ENCODE peak calls at places on chromosomes 16 and 17, in eight cellular contexts. One of them, this sample, is unnamed.

GRCh38 chr17:39243155-39243554 is 17.4 kb upstream of the STAC2 start:
- DNase-seq in brain microvascular endothelial cell: no peak
- DNase-seq in lower lobe of right lung: no peak
- DNase-seq in cardiac muscle cell: no peak
- DNase-seq in A549: no peak
- DNase-seq in psoas muscle: no peak
- DNase-seq in left lung: no peak
- DNase-seq in left ventricle myocardium inferior: no peak
- DNase-seq in this sample: no peak

GRCh38 chr17:2980904-2981246 is 82.5 kb downstream of the OR1D5 start:
- DNase-seq in A549: no peak
- DNase-seq in brain microvascular endothelial cell: no peak
- DNase-seq in psoas muscle: no peak
- DNase-seq in cardiac muscle cell: no peak
- DNase-seq in left lung: no peak
- DNase-seq in left ventricle myocardium inferior: no peak
- DNase-seq in lower lobe of right lung: no peak
- DNase-seq in this sample: no peak

GRCh38 chr16:11135167-11135973 is 120.6 kb downstream of the SOCS1 start:
- DNase-seq in psoas muscle: peak
- DNase-seq in brain microvascular endothelial cell: no peak
- DNase-seq in lower lobe of right lung: no peak
- DNase-seq in left ventricle myocardium inferior: no peak
- DNase-seq in cardiac muscle cell: peak
- DNase-seq in A549: no peak
- DNase-seq in left lung: no peak
- DNase-seq in this sample: no peak

GRCh38 chr17:74402070-74402469 is 29.8 kb upstream of the GPRC5C start:
- DNase-seq in brain microvascular endothelial cell: no peak
- DNase-seq in A549: no peak
- DNase-seq in psoas muscle: no peak
- DNase-seq in left lung: no peak
- DNase-seq in cardiac muscle cell: no peak
- DNase-seq in left ventricle myocardium inferior: no peak
- DNase-seq in lower lobe of right lung: no peak
- DNase-seq in this sample: no peak

GRCh38 chr17:69655902-69656301 is 241.4 kb downstream of the MAP2K6 start:
- DNase-seq in left ventricle myocardium inferior: no peak
- DNase-seq in left lung: no peak
- DNase-seq in lower lobe of right lung: no peak
- DNase-seq in A549: no peak
- DNase-seq in psoas muscle: no peak
- DNase-seq in cardiac muscle cell: no peak
- DNase-seq in brain microvascular endothelial cell: no peak
- DNase-seq in this sample: no peak

GRCh38 chr17:50288306-50288705 is 14.0 kb downstream of the TMEM92 start:
- DNase-seq in cardiac muscle cell: no peak
- DNase-seq in left lung: no peak
- DNase-seq in lower lobe of right lung: peak
- DNase-seq in A549: no peak
- DNase-seq in brain microvascular endothelial cell: no peak
- DNase-seq in left ventricle myocardium inferior: no peak
- DNase-seq in psoas muscle: no peak
- DNase-seq in this sample: no peak

GRCh38 chr17:12536021-12536420 is 129.7 kb upstream of the MYOCD start:
- DNase-seq in brain microvascular endothelial cell: no peak
- DNase-seq in psoas muscle: no peak
- DNase-seq in left ventricle myocardium inferior: no peak
- DNase-seq in left lung: peak
- DNase-seq in A549: no peak
- DNase-seq in cardiac muscle cell: no peak
- DNase-seq in lower lobe of right lung: no peak
- DNase-seq in this sample: no peak

GRCh38 chr16:50023626-50024025 is 1.4 kb upstream of the CNEP1R1 start:
- DNase-seq in psoas muscle: no peak
- DNase-seq in left ventricle myocardium inferior: no peak
- DNase-seq in A549: no peak
- DNase-seq in lower lobe of right lung: no peak
- DNase-seq in brain microvascular endothelial cell: no peak
- DNase-seq in cardiac muscle cell: no peak
- DNase-seq in left lung: no peak
- DNase-seq in this sample: no peak

GRCh38 chr17:50035421-50035879 is 20.5 kb upstream of the ITGA3 start:
- DNase-seq in A549: no peak
- DNase-seq in left lung: peak
- DNase-seq in cardiac muscle cell: no peak
- DNase-seq in brain microvascular endothelial cell: no peak
- DNase-seq in psoas muscle: no peak
- DNase-seq in lower lobe of right lung: no peak
- DNase-seq in left ventricle myocardium inferior: no peak
- DNase-seq in this sample: no peak

GRCh38 chr16:87531418-87531817 is 38.6 kb upstream of the ZCCHC14 start:
- DNase-seq in brain microvascular endothelial cell: no peak
- DNase-seq in cardiac muscle cell: no peak
- DNase-seq in lower lobe of right lung: no peak
- DNase-seq in left lung: no peak
- DNase-seq in A549: no peak
- DNase-seq in left ventricle myocardium inferior: no peak
- DNase-seq in psoas muscle: no peak
- DNase-seq in this sample: no peak

GRCh38 chr16:10949424-10949970 is 5.1 kb downstream of the CLEC16A start:
- DNase-seq in lower lobe of right lung: no peak
- DNase-seq in cardiac muscle cell: peak
- DNase-seq in brain microvascular endothelial cell: no peak
- DNase-seq in A549: no peak
- DNase-seq in psoas muscle: no peak
- DNase-seq in left ventricle myocardium inferior: no peak
- DNase-seq in left lung: peak
- DNase-seq in this sample: no peak

GRCh38 chr17:44557653-44558285 is 485 bp downstream of the FZD2 start:
- DNase-seq in brain microvascular endothelial cell: peak
- DNase-seq in lower lobe of right lung: peak
- DNase-seq in left ventricle myocardium inferior: peak
- DNase-seq in psoas muscle: peak
- DNase-seq in A549: no peak
- DNase-seq in cardiac muscle cell: peak
- DNase-seq in left lung: peak
- DNase-seq in this sample: no peak

GRCh38 chr17:57629470-57629869 is 115.6 kb downstream of the CCDC182 start:
- DNase-seq in cardiac muscle cell: no peak
- DNase-seq in psoas muscle: no peak
- DNase-seq in lower lobe of right lung: no peak
- DNase-seq in brain microvascular endothelial cell: no peak
- DNase-seq in left ventricle myocardium inferior: no peak
- DNase-seq in A549: no peak
- DNase-seq in left lung: no peak
- DNase-seq in this sample: no peak

GRCh38 chr17:72945468-72945867 is 147.0 kb downstream of the SLC39A11 start:
- DNase-seq in brain microvascular endothelial cell: no peak
- DNase-seq in A549: no peak
- DNase-seq in left ventricle myocardium inferior: no peak
- DNase-seq in psoas muscle: no peak
- DNase-seq in left lung: no peak
- DNase-seq in cardiac muscle cell: no peak
- DNase-seq in lower lobe of right lung: no peak
- DNase-seq in this sample: no peak

GRCh38 chr16:719815-720506 is 985 bp upstream of the ANTKMT start:
- DNase-seq in cardiac muscle cell: no peak
- DNase-seq in left ventricle myocardium inferior: no peak
- DNase-seq in A549: peak
- DNase-seq in brain microvascular endothelial cell: no peak
- DNase-seq in lower lobe of right lung: no peak
- DNase-seq in left lung: no peak
- DNase-seq in psoas muscle: no peak
- DNase-seq in this sample: no peak

GRCh38 chr17:35069311-35069710 is 5.8 kb upstream of the RFFL start:
- DNase-seq in lower lobe of right lung: no peak
- DNase-seq in cardiac muscle cell: no peak
- DNase-seq in left lung: no peak
- DNase-seq in psoas muscle: no peak
- DNase-seq in A549: no peak
- DNase-seq in brain microvascular endothelial cell: peak
- DNase-seq in left ventricle myocardium inferior: no peak
- DNase-seq in this sample: no peak

DNA sequence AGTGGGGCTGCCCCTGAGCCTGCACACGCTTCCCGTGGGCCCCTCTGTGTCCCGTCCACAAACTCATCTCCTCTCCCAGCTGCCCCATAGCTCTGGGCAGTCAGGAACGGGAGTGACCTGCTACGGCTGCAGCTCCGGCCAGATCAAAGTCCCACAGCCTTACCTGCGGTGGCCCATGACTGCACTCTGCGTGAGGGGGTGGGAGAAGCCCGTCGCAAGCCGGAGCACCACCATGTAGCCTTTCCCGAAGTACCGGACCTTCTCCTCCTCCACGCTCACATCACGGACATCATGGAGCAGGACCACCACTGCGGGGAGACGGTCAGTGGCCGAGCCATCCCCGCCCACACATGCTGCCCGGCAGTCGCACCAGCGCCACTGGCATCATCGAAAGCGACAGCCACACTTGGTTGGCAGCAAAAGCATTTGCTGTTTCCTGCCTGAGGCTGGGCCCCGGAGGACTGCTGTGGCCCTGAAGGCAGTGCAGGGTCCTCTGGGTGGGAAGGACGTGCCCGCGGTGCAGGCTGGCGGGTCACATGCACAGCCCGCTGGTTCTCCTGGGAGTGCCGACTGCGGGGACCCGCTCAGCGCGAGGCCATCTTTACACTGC is 6.2 kb downstream of the CYBC1 start:
- DNase-seq in left ventricle myocardium inferior: no peak
- DNase-seq in psoas muscle: no peak
- DNase-seq in cardiac muscle cell: no peak
- DNase-seq in left lung: no peak
- DNase-seq in brain microvascular endothelial cell: no peak
- DNase-seq in A549: no peak
- DNase-seq in lower lobe of right lung: no peak
- DNase-seq in this sample: no peak
- H3K27ac ChIP-seq in left ventricle myocardium inferior: peak
- H3K27ac ChIP-seq in psoas muscle: no peak
- H3K27ac ChIP-seq in cardiac muscle cell: no peak
- H3K27ac ChIP-seq in left lung: no peak
- H3K27ac ChIP-seq in brain microvascular endothelial cell: no peak
- H3K27ac ChIP-seq in A549: no peak
- H3K27ac ChIP-seq in lower lobe of right lung: peak
- H3K27ac ChIP-seq in this sample: peak

GRCh38 chr17:79466562-79467350 is 144.1 kb downstream of the RBFOX3 start:
- DNase-seq in left lung: no peak
- DNase-seq in psoas muscle: no peak
- DNase-seq in left ventricle myocardium inferior: no peak
- DNase-seq in brain microvascular endothelial cell: no peak
- DNase-seq in lower lobe of right lung: no peak
- DNase-seq in A549: no peak
- DNase-seq in cardiac muscle cell: no peak
- DNase-seq in this sample: peak
- H3K27ac ChIP-seq in left lung: no peak
- H3K27ac ChIP-seq in psoas muscle: no peak
- H3K27ac ChIP-seq in left ventricle myocardium inferior: no peak
- H3K27ac ChIP-seq in brain microvascular endothelial cell: no peak
- H3K27ac ChIP-seq in lower lobe of right lung: no peak
- H3K27ac ChIP-seq in A549: peak
- H3K27ac ChIP-seq in cardiac muscle cell: no peak
- H3K27ac ChIP-seq in this sample: peak

GRCh38 chr17:7388856-7389255 is 5.5 kb downstream of the PLSCR3 start:
- DNase-seq in lower lobe of right lung: no peak
- DNase-seq in left ventricle myocardium inferior: no peak
- DNase-seq in left lung: no peak
- DNase-seq in psoas muscle: no peak
- DNase-seq in A549: no peak
- DNase-seq in cardiac muscle cell: no peak
- DNase-seq in brain microvascular endothelial cell: no peak
- DNase-seq in this sample: no peak
- H3K27ac ChIP-seq in lower lobe of right lung: no peak
- H3K27ac ChIP-seq in left ventricle myocardium inferior: no peak
- H3K27ac ChIP-seq in left lung: no peak
- H3K27ac ChIP-seq in psoas muscle: no peak
- H3K27ac ChIP-seq in A549: no peak
- H3K27ac ChIP-seq in cardiac muscle cell: no peak
- H3K27ac ChIP-seq in brain microvascular endothelial cell: no peak
- H3K27ac ChIP-seq in this sample: no peak

GRCh38 chr17:81075307-81075706 is 40.4 kb downstream of the BAIAP2 start:
- DNase-seq in left lung: no peak
- DNase-seq in A549: no peak
- DNase-seq in psoas muscle: no peak
- DNase-seq in cardiac muscle cell: no peak
- DNase-seq in left ventricle myocardium inferior: no peak
- DNase-seq in lower lobe of right lung: no peak
- DNase-seq in brain microvascular endothelial cell: no peak
- DNase-seq in this sample: no peak
- H3K27ac ChIP-seq in left lung: no peak
- H3K27ac ChIP-seq in A549: no peak
- H3K27ac ChIP-seq in psoas muscle: no peak
- H3K27ac ChIP-seq in cardiac muscle cell: no peak
- H3K27ac ChIP-seq in left ventricle myocardium inferior: no peak
- H3K27ac ChIP-seq in lower lobe of right lung: no peak
- H3K27ac ChIP-seq in brain microvascular endothelial cell: no peak
- H3K27ac ChIP-seq in this sample: no peak

DNA sequence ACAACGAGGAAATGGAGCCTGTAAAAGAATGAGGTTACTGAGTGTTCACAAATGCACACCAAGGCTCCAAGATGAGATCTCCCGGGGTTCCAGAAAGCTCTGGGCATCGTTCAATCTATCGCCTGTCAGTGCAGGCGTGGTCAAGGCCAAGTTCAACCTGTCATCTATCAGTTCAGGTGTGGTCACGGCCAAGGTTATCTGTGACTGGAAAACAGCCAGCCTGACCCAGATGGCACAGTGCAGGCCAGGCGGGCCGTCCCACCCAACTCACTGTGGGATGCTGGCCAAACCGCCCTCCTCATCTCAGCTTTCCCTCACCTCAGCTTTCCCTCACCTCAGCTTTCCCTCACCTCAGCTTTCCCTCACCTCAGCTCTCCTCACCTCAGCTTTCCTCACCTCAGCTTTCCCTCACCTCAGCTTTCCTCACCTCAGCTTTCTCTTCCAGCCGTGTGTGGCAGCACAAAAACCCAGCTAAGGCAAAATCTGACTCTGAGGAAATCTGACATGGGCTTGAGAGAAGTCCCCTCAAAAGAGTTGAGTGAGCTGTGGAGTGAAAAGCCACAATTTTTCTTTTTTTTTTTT is 2.4 kb downstream of the CHMP1A start:
- DNase-seq in A549: no peak
- DNase-seq in left ventricle myocardium inferior: no peak
- DNase-seq in brain microvascular endothelial cell: no peak
- DNase-seq in lower lobe of right lung: no peak
- DNase-seq in cardiac muscle cell: no peak
- DNase-seq in left lung: no peak
- DNase-seq in psoas muscle: no peak
- DNase-seq in this sample: no peak
- H3K27ac ChIP-seq in A549: no peak
- H3K27ac ChIP-seq in left ventricle myocardium inferior: no peak
- H3K27ac ChIP-seq in brain microvascular endothelial cell: no peak
- H3K27ac ChIP-seq in lower lobe of right lung: no peak
- H3K27ac ChIP-seq in cardiac muscle cell: no peak
- H3K27ac ChIP-seq in left lung: no peak
- H3K27ac ChIP-seq in psoas muscle: no peak
- H3K27ac ChIP-seq in this sample: no peak